ENCODE peak calls at places on chromosomes 13 and 19, in ten cellular contexts. G is aorta, N is HepG2, F is ascending aorta, B is lower lobe of right lung, T is PC-3, H is H9, K is fibroblast of lung, V is left lung, W is cardiac muscle cell. M is an unnamed sample. For H3K4me1, the result is how much of the 10 kb centered on the place peaks cover.

GRCh38 chr13:71787461-71787860 is 79.5 kb downstream of the DACH1 start:
- DNase-seq in G (no peak), N (no peak), F (no peak), B (no peak), T (no peak), H (no peak), K (no peak), V (no peak), W (no peak), M (no peak)

GRCh38 chr13:66532146-66532545 is 698.0 kb downstream of the PCDH9 start:
- DNase-seq in G (no peak), N (no peak), F (no peak), B (no peak), T (peak), H (no peak), K (peak), V (no peak), W (no peak), M (no peak)

GRCh38 chr13:36801035-36801434 is 18.0 kb upstream of the RFXAP start:
- DNase-seq in G (no peak), N (no peak), F (no peak), B (no peak), T (peak), H (no peak), K (no peak), V (no peak), W (no peak), M (no peak)

GRCh38 chr13:95023405-95023804 is 277.8 kb downstream of the ABCC4 start:
- DNase-seq in G (no peak), N (no peak), F (no peak), B (no peak), T (peak), H (no peak), K (no peak), V (no peak), W (no peak), M (no peak)

GRCh38 chr19:13978306-13978705 is 26.0 kb downstream of the DCAF15 start:
- DNase-seq in G (peak), N (no peak), F (peak), B (peak), T (no peak), H (peak), K (peak), V (peak), W (peak), M (peak)

GRCh38 chr13:31027136-31027535 is 94.7 kb downstream of the TEX26 start:
- DNase-seq in G (no peak), N (no peak), F (no peak), B (no peak), T (no peak), H (no peak), K (no peak), V (no peak), W (no peak), M (no peak)

GRCh38 chr13:109055850-109056249 is 426.4 kb downstream of the MYO16 start:
- DNase-seq in G (no peak), N (no peak), F (no peak), B (no peak), T (no peak), H (no peak), K (no peak), V (no peak), W (no peak), M (no peak)

GRCh38 chr13:77779461-77780272 is 82.2 kb downstream of the SLAIN1 start:
- DNase-seq in G (peak), N (peak), F (no peak), B (peak), T (peak), H (no peak), K (peak), V (no peak), W (peak), M (no peak)

GRCh38 chr19:30381366-30381765 is 9.2 kb downstream of the ZNF536 start:
- DNase-seq in G (no peak), N (no peak), F (peak), B (no peak), T (no peak), H (no peak), K (no peak), V (no peak), W (no peak), M (no peak)

GRCh38 chr19:46782355-46783019 is 5.9 kb downstream of the SLC1A5 start:
- DNase-seq in G (no peak), N (no peak), F (no peak), B (no peak), T (no peak), H (no peak), K (no peak), V (no peak), W (no peak), M (no peak)

GRCh38 chr19:58399903-58400637 is 4.6 kb downstream of the RNF225 start:
- DNase-seq in G (peak), N (no peak), F (no peak), B (no peak), T (no peak), H (peak), K (no peak), V (no peak), W (no peak), M (no peak)

GRCh38 chr13:75417647-75418046 is 64.3 kb downstream of the TBC1D4 start:
- DNase-seq in G (no peak), N (no peak), F (no peak), B (no peak), T (peak), H (no peak), K (no peak), V (no peak), W (no peak), M (no peak)

GRCh38 chr19:4057913-4058695 is 8.6 kb downstream of the ZBTB7A start:
- DNase-seq in G (peak), N (peak), F (peak), B (peak), T (peak), H (peak), K (peak), V (peak), W (no peak), M (peak)

GRCh38 chr19:8069116-8069973 is 16.8 kb downstream of the CCL25 start:
- DNase-seq in G (no peak), N (no peak), F (no peak), B (no peak), T (peak), H (no peak), K (peak), V (peak), W (no peak), M (no peak)

GRCh38 chr19:17450264-17451075 is 2.0 kb upstream of the TMEM221 start:
- DNase-seq in G (no peak), N (no peak), F (no peak), B (no peak), T (peak), H (no peak), K (no peak), V (no peak), W (no peak), M (no peak)

GRCh38 chr19:17448190-17448967 is at the start of gene TMEM221:
- DNase-seq in G (peak), N (no peak), F (peak), B (peak), T (peak), H (peak), K (no peak), V (peak), W (peak), M (no peak)

GRCh38 chr19:17454579-17454978 is 6.1 kb upstream of the TMEM221 start:
- DNase-seq in G (no peak), N (no peak), F (no peak), B (no peak), T (no peak), H (peak), K (no peak), V (peak), W (peak), M (no peak)

GRCh38 chr19:17455308-17455707 is 5.4 kb downstream of the NXNL1 start:
- DNase-seq in G (no peak), N (no peak), F (no peak), B (no peak), T (no peak), H (no peak), K (no peak), V (no peak), W (no peak), M (no peak)

DNA sequence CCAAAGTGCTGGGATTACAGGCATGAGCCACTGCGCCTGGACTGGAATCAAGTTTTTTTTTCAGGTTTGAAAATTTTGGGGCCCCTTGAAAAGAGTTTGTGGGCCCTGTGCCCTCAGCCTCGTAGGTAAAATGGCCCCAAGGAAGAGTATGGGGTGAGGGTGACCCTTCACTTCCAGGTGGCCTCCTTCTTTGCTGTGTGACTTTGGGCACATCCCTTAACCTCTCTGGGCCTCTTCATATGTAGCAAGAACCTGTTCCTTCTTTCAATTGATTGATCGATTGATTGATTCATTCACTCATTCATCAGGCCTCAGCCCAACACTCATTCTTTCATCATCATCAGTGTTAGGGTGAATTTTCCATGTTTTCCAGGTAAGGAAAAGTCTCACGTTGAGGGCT is 3.4 kb upstream of the TMEM221 start:
- DNase-seq in G (no peak), N (no peak), F (no peak), B (no peak), T (no peak), H (no peak), K (no peak), V (no peak), W (no peak), M (no peak)
- H3K4me1 ChIP-seq in G (under half), N (under half), F (under half), B (under half), T (under half), H (under half), K (under half), V (under half), W (under half), M (under half)

GRCh38 chr13:99301056-99301838 is 6.0 kb downstream of the GPR183 start:
- DNase-seq in G (no peak), N (no peak), F (no peak), B (no peak), T (no peak), H (no peak), K (no peak), V (no peak), W (no peak), M (no peak)

GRCh38 chr13:99303863-99304521 is 3.2 kb downstream of the GPR183 start:
- DNase-seq in G (peak), N (no peak), F (no peak), B (no peak), T (no peak), H (no peak), K (no peak), V (peak), W (no peak), M (no peak)

GRCh38 chr13:99302637-99303505 is 4.3 kb downstream of the GPR183 start:
- DNase-seq in G (no peak), N (no peak), F (no peak), B (no peak), T (no peak), H (no peak), K (no peak), V (no peak), W (no peak), M (no peak)

GRCh38 chr13:99299545-99300341 is 7.5 kb downstream of the GPR183 start:
- DNase-seq in G (no peak), N (no peak), F (no peak), B (no peak), T (no peak), H (no peak), K (no peak), V (no peak), W (no peak), M (no peak)

GRCh38 chr13:99301913-99302636 is 5.1 kb downstream of the GPR183 start:
- DNase-seq in G (no peak), N (no peak), F (no peak), B (no peak), T (no peak), H (no peak), K (no peak), V (no peak), W (no peak), M (no peak)
- H3K4me1 ChIP-seq in G (under half), N (under half), F (under half), B (under half), T (under half), H (under half), K (under half), V (under half), W (under half), M (half or more)

DNA sequence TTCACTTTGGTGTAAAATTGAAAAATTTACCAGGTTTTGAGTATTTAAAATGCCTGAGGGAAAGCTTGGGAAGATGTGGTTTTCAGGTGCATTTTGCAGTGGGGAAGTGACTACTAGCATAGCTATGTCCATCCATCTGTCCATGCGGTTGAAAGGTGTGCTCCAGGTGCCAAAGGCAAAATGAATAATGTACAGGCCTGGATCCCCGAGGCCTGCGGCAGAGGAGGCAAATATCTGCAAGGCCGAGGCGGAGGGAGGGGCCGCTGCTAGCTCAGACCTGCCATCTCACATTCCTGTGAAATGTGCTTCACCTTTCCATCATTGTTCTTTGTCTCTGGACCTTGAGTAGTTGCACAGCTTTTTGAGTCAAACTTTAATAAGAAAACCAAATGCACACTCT is 65.5 kb downstream of the ERCC5 start:
- DNase-seq in G (no peak), N (no peak), F (no peak), B (no peak), T (peak), H (no peak), K (no peak), V (no peak), W (no peak), M (no peak)
- H3K4me1 ChIP-seq in G (under half), N (under half), F (under half), B (under half), T (under half), H (under half), K (under half), V (under half), W (under half), M (under half)

GRCh38 chr19:1263198-1263597 is 5.9 kb upstream of the CIRBP start:
- DNase-seq in G (peak), N (no peak), F (no peak), B (no peak), T (no peak), H (no peak), K (no peak), V (no peak), W (no peak), M (no peak)

GRCh38 chr19:1266116-1266817 is 2.9 kb upstream of the CIRBP start:
- DNase-seq in G (peak), N (peak), F (peak), B (peak), T (peak), H (peak), K (peak), V (peak), W (peak), M (no peak)

GRCh38 chr19:1265611-1266115 is 3.5 kb upstream of the CIRBP start:
- DNase-seq in G (peak), N (no peak), F (peak), B (peak), T (peak), H (no peak), K (peak), V (no peak), W (no peak), M (no peak)

GRCh38 chr19:1266818-1267440 is 2.2 kb upstream of the CIRBP start:
- DNase-seq in G (peak), N (no peak), F (peak), B (peak), T (peak), H (peak), K (peak), V (peak), W (peak), M (no peak)

DNA sequence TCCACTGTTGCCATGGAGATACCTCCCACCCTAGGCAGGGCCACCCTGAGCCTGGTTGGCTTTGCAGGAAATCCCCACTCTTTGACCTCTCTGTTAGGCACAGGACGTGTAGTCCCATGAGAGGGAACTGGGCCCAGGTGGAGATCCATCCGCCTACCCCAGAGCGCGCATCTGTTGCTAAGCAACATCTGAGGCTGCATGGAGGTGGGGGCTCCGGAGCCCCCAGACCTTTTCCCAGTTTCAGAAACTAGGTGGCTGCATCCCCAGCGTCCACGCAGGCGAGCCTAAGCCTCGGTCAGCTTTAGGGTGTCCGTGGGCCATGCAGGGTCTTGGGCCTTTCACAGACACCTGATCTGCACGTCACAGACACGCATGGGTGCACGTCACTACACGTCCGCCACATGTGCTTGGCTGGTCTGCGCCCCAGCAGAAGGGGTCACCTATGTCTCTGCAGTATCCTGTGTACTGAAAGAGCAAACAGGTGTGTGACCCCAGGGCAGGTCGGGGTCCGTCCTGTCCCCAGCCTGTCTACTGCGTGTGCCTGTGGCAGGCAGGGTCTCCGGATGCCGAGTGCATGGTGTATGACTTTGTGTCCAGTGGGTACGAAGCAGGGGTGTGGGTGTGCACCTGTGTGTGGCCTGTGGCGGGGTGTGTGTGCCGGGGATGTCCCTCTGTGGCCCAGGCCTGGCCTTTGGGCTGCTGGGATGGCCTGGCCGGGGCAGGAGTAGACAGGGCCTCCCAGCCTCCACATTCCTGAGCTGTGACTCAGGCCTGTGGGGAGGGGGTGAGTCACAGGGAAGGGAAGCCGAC is 4.1 kb upstream of the CIRBP start:
- DNase-seq in G (peak), N (peak), F (peak), B (peak), T (peak), H (peak), K (peak), V (peak), W (peak), M (no peak)
- H3K4me1 ChIP-seq in G (under half), N (half or more), F (under half), B (half or more), T (half or more), H (under half), K (under half), V (under half), W (half or more), M (half or more)

GRCh38 chr19:1086618-1087017 is 8.6 kb downstream of the POLR2E start:
- DNase-seq in G (no peak), N (no peak), F (no peak), B (no peak), T (no peak), H (no peak), K (no peak), V (no peak), W (no peak), M (no peak)
- H3K4me1 ChIP-seq in G (under half), N (under half), F (under half), B (under half), T (under half), H (under half), K (under half), V (under half), W (under half), M (under half)

DNA sequence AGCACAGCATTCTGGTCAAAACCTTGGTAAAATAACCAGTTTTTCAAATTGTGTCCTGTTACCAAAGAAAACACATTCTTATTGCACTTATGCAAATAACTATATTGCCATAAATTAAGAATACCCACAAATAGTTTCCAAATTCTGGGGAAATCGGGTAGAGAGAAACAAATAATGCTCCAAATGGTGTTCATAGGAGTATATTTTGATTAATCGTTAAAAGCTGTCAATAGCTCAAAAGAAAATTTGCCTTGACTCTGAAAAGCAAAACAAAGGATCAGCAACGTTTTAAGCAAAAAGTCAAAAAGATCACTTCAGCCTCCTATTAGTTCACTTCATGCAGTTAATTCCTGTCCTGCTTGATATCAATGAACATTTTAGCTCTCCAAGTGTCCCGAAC is 22.2 kb upstream of the CEACAM21 start:
- DNase-seq in G (no peak), N (no peak), F (no peak), B (no peak), T (no peak), H (no peak), K (no peak), V (no peak), W (no peak), M (no peak)
- H3K4me1 ChIP-seq in G (under half), N (under half), F (under half), B (under half), T (under half), H (under half), K (under half), V (under half), W (under half), M (under half)

GRCh38 chr13:98180092-98180491 is 3.0 kb upstream of the RNF113B start:
- DNase-seq in G (no peak), N (no peak), F (no peak), B (no peak), T (no peak), H (no peak), K (no peak), V (no peak), W (no peak), M (no peak)
- H3K4me1 ChIP-seq in G (under half), N (under half), F (under half), B (under half), T (under half), H (under half), K (under half), V (under half), W (under half), M (under half)

GRCh38 chr13:98275711-98276171 is 98.7 kb upstream of the RNF113B start:
- DNase-seq in G (no peak), N (no peak), F (no peak), B (no peak), T (no peak), H (no peak), K (no peak), V (no peak), W (peak), M (no peak)

GRCh38 chr13:98280176-98280510 is 103.1 kb upstream of the RNF113B start:
- DNase-seq in G (no peak), N (no peak), F (no peak), B (no peak), T (no peak), H (no peak), K (no peak), V (no peak), W (no peak), M (no peak)

GRCh38 chr13:98276486-98276885 is 99.4 kb upstream of the RNF113B start:
- DNase-seq in G (no peak), N (no peak), F (no peak), B (no peak), T (no peak), H (no peak), K (no peak), V (no peak), W (no peak), M (no peak)

GRCh38 chr13:98279473-98280175 is 102.6 kb upstream of the RNF113B start:
- DNase-seq in G (peak), N (no peak), F (no peak), B (no peak), T (no peak), H (peak), K (no peak), V (no peak), W (no peak), M (no peak)

DNA sequence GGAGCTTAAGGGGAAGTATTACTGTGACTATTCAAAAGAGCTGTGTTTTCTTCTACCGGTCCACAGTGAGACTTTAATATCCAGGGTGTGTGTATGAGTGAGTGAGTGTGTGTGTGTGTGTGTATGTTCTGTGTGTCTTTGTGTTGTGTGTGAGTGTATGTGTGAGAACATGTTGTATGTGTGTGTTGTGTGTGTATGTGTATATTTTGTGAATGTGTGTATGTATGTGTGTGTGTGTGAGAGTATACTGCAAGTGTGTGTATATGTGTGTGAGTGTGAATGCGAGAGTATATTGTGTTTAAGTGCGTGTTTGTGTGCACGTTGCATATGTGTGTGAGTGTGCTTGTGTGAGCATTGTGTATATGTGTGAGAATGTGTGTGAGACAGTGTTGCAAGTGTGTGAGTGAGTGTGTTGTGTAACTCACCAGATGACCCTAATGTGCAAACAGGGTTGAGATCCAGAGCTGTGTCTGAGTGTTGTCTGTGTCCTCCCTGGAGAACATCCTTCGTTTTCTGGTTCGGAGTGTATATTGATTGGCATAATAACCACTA is 101.1 kb upstream of the RNF113B start:
- DNase-seq in G (no peak), N (no peak), F (no peak), B (no peak), T (no peak), H (no peak), K (no peak), V (no peak), W (no peak), M (no peak)
- H3K4me1 ChIP-seq in G (under half), N (half or more), F (under half), B (under half), T (under half), H (under half), K (under half), V (under half), W (under half), M (under half)

M was measured in esophagus muscularis mucosa.